ENCODE peak calls at places on chromosomes 11 and 22, in ten cellular contexts. M is naive thymus-derived CD4-positive, alpha-beta T cell; C is upper lobe of right lung; Q is uterus; W is GM23248; K is body of pancreas; G is heart left ventricle; I is adipocyte; L is pancreas; O is PC-9. R is an unnamed sample.
A peak's percentile ranks its signal among the peaks of the same experiment; 100 is the strongest.

GRCh38 chr11:125925247-125925740 is 20.6 kb upstream of the VSIG10L2 start:
- DNase-seq in M (no peak), C (no peak), Q (no peak), W (no peak), K (peak; percentile 34), G (no peak), I (no peak), L (no peak), O (no peak), R (no peak)

GRCh38 chr11:86741489-86742435 is 58.6 kb upstream of the PRSS23 start:
- DNase-seq in M (no peak), C (no peak), Q (no peak), W (peak; percentile 91), K (no peak), G (no peak), I (peak; percentile 67), L (no peak), O (peak; percentile 46), R (no peak)

GRCh38 chr11:115226556-115226955 is 277.7 kb downstream of the CADM1 start:
- DNase-seq in M (no peak), C (no peak), Q (no peak), W (peak; percentile 68), K (no peak), G (no peak), I (peak; percentile 1), L (no peak), O (no peak), R (no peak)

GRCh38 chr11:72989727-72990126 is 152.4 kb downstream of the FCHSD2 start:
- DNase-seq in M (no peak), C (no peak), Q (no peak), W (peak; percentile 57), K (no peak), G (no peak), I (peak; percentile 40), L (no peak), O (no peak), R (no peak)

GRCh38 chr22:30245985-30246901 is at the start of gene LIF:
- DNase-seq in M (peak; percentile 51), C (no peak), Q (no peak), W (peak; percentile 79), K (no peak), G (no peak), I (peak; percentile 81), L (peak; percentile 46), O (no peak), R (no peak)

GRCh38 chr11:93652161-93652597 is 9.3 kb upstream of the CEP295 start:
- DNase-seq in M (peak; percentile 39), C (no peak), Q (no peak), W (peak; percentile 61), K (peak; percentile 16), G (no peak), I (peak; percentile 79), L (no peak), O (peak; percentile 22), R (no peak)

GRCh38 chr11:4539603-4540219 is 5.3 kb upstream of the OR52M1 start:
- DNase-seq in M (peak; percentile 38), C (peak; percentile 70), Q (peak; percentile 19), W (peak; percentile 67), K (peak; percentile 59), G (peak; percentile 64), I (peak; percentile 61), L (no peak), O (peak; percentile 1), R (peak; percentile 50)

GRCh38 chr22:24982301-24983056 is 30.0 kb downstream of the KIAA1671 start:
- DNase-seq in M (no peak), C (no peak), Q (no peak), W (peak; percentile 35), K (no peak), G (no peak), I (no peak), L (no peak), O (no peak), R (no peak)

GRCh38 chr11:16898274-16898985 is 115.8 kb downstream of the PLEKHA7 start:
- DNase-seq in M (no peak), C (no peak), Q (no peak), W (no peak), K (no peak), G (no peak), I (no peak), L (no peak), O (no peak), R (no peak)

GRCh38 chr22:19543970-19544708 is 19.9 kb upstream of the CLDN5 start:
- DNase-seq in M (no peak), C (no peak), Q (no peak), W (no peak), K (no peak), G (no peak), I (no peak), L (no peak), O (no peak), R (peak; percentile 59)

GRCh38 chr22:45505991-45506743 is 3.5 kb downstream of the FBLN1 start:
- DNase-seq in M (no peak), C (no peak), Q (no peak), W (no peak), K (no peak), G (no peak), I (no peak), L (no peak), O (no peak), R (no peak)

GRCh38 chr22:45503071-45503815 is 560 bp downstream of the FBLN1 start:
- DNase-seq in M (no peak), C (no peak), Q (no peak), W (peak; percentile 44), K (no peak), G (no peak), I (no peak), L (no peak), O (no peak), R (no peak)

GRCh38 chr22:45506961-45507360 is 4.3 kb downstream of the FBLN1 start:
- DNase-seq in M (no peak), C (no peak), Q (no peak), W (peak; percentile 39), K (no peak), G (no peak), I (no peak), L (no peak), O (no peak), R (no peak)

GRCh38 chr22:45503816-45504702 is 1.4 kb downstream of the FBLN1 start:
- DNase-seq in M (no peak), C (no peak), Q (no peak), W (peak; percentile 83), K (no peak), G (no peak), I (peak; percentile 53), L (no peak), O (no peak), R (no peak)

GRCh38 chr22:45504703-45505341 is 2.1 kb downstream of the FBLN1 start:
- DNase-seq in M (no peak), C (no peak), Q (no peak), W (peak; percentile 75), K (no peak), G (peak; percentile 75), I (peak; percentile 50), L (no peak), O (no peak), R (no peak)
- H3K4me3 ChIP-seq in M (no peak overlapping the region), C (peak overlapping the region; percentile 54), Q (peak overlapping the region; percentile 66), W (peak overlapping the region; percentile 77), K (no peak overlapping the region), G (peak overlapping the region; percentile 57), I (peak overlapping the region; percentile 80), L (peak overlapping the region; percentile 45), O (peak overlapping the region; percentile 64), R (no peak overlapping the region)

GRCh38 chr11:12689029-12689755 is 15.0 kb downstream of the TEAD1 start:
- DNase-seq in M (no peak), C (no peak), Q (no peak), W (peak; percentile 63), K (no peak), G (no peak), I (no peak), L (no peak), O (no peak), R (no peak)
- H3K4me1 ChIP-seq in M (peaks cover 5% of the 10 kb centered on the region), C (peaks cover 40% of the 10 kb centered on the region), Q (peaks cover 9% of the 10 kb centered on the region), W (peaks cover 88% of the 10 kb centered on the region), K (peaks cover 73% of the 10 kb centered on the region), G (peaks cover 92% of the 10 kb centered on the region), I (peaks cover 83% of the 10 kb centered on the region), L (peaks cover 54% of the 10 kb centered on the region), O (peaks cover 96% of the 10 kb centered on the region), R (peaks cover 41% of the 10 kb centered on the region)

DNA sequence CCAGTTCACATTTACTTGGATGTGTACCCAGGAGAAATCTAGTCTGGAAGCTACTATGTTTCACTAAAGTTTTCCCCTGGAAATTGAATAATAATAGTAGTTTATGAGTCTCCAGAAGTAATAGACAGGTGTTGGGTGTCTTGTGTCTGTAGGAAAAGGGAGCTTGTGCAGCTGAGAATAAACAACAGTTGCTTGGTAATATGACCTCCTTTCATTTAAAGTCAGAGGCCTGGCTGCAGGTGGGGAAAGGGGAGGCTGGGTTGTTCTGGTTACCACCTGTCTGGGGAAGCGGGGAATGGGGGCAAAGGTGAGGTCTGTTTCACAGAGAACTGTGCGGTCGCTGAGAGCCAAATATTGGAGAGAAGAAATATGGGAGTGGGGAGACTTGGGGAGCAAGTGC is 3.3 kb upstream of the GRAMD1B start:
- DNase-seq in M (no peak), C (no peak), Q (no peak), W (no peak), K (no peak), G (no peak), I (no peak), L (no peak), O (no peak), R (no peak)
- H3K4me3 ChIP-seq in M (no peak overlapping the region), C (no peak overlapping the region), Q (no peak overlapping the region), W (no peak overlapping the region), K (no peak overlapping the region), G (no peak overlapping the region), I (no peak overlapping the region), L (no peak overlapping the region), O (no peak overlapping the region), R (no peak overlapping the region)

GRCh38 chr22:39359659-39360195 is 9.9 kb downstream of the SYNGR1 start:
- DNase-seq in M (no peak), C (no peak), Q (no peak), W (no peak), K (no peak), G (no peak), I (no peak), L (no peak), O (no peak), R (no peak)

GRCh38 chr22:39362271-39362670 is 12.5 kb downstream of the SYNGR1 start:
- DNase-seq in M (no peak), C (no peak), Q (no peak), W (peak; percentile 24), K (no peak), G (no peak), I (no peak), L (no peak), O (no peak), R (no peak)

GRCh38 chr22:39360674-39361413 is 11.1 kb downstream of the SYNGR1 start:
- DNase-seq in M (no peak), C (no peak), Q (no peak), W (no peak), K (peak; percentile 68), G (no peak), I (no peak), L (no peak), O (peak; percentile 82), R (no peak)

GRCh38 chr22:39361495-39361894 is 11.7 kb downstream of the SYNGR1 start:
- DNase-seq in M (no peak), C (no peak), Q (no peak), W (no peak), K (no peak), G (no peak), I (no peak), L (no peak), O (no peak), R (no peak)

DNA sequence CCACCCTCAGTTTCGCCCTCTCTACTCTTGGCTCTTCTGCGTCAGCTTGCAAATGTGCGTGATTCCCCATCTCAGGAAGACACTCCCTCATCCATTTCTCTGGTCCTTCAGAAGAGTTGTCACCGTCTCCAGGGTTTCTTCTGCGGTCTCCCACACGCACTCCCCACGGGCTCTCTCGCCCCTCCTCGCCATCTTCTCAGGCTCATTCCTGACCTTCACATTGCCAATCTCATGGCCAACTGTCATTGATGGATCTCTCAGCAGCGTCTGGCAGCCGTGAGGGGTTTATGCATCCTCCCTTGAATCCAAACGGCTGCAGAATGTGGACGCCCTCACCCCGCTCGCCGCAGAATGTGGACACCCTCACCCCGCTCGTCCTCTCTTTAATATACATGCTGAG is 10.5 kb downstream of the SYNGR1 start:
- DNase-seq in M (no peak), C (no peak), Q (no peak), W (no peak), K (no peak), G (no peak), I (no peak), L (no peak), O (no peak), R (no peak)
- H3K4me1 ChIP-seq in M (no peaks in the 10 kb centered on the region), C (no peaks in the 10 kb centered on the region), Q (no peaks in the 10 kb centered on the region), W (no peaks in the 10 kb centered on the region), K (peaks cover 18% of the 10 kb centered on the region), G (peaks cover 16% of the 10 kb centered on the region), I (peaks cover 6% of the 10 kb centered on the region), L (no peaks in the 10 kb centered on the region), O (peaks cover 24% of the 10 kb centered on the region), R (no peaks in the 10 kb centered on the region)